ENCODE peak calls at places on chromosomes 4 and X, in ten cellular contexts. A, J, R, I, H, N, Q, S, P and U are unnamed samples.

GRCh38 chr4:138910201-138910913 is 105.2 kb upstream of the NOCT start:
- DNase-seq in A (no peak), J (no peak), R (no peak), I (no peak), H (peak), N (peak), Q (no peak), S (no peak), P (no peak), U (no peak)

GRCh38 chr4:71195932-71196331 is 142.9 kb upstream of the SLC4A4 start:
- DNase-seq in A (no peak), J (no peak), R (no peak), I (peak), H (no peak), N (peak), Q (peak), S (no peak), P (no peak), U (no peak)

GRCh38 chrX:10938371-10938982 is 172.7 kb upstream of the HCCS start:
- DNase-seq in A (no peak), J (no peak), R (no peak), I (no peak), H (no peak), N (no peak), Q (no peak), S (no peak), P (no peak), U (no peak)

GRCh38 chr4:138263438-138263837 is 21.3 kb upstream of the SLC7A11 start:
- DNase-seq in A (no peak), J (no peak), R (no peak), I (no peak), H (peak), N (peak), Q (peak), S (no peak), P (no peak), U (no peak)

GRCh38 chr4:148574502-148574901 is 132.3 kb upstream of the NR3C2 start:
- DNase-seq in A (no peak), J (no peak), R (no peak), I (peak), H (peak), N (peak), Q (peak), S (peak), P (no peak), U (no peak)

GRCh38 chrX:133325422-133325821 is 89.9 kb downstream of the GPC4 start:
- DNase-seq in A (no peak), J (no peak), R (no peak), I (no peak), H (no peak), N (no peak), Q (no peak), S (no peak), P (no peak), U (no peak)

GRCh38 chr4:7899184-7899583 is 40.5 kb downstream of the AFAP1 start:
- DNase-seq in A (no peak), J (no peak), R (no peak), I (no peak), H (no peak), N (no peak), Q (no peak), S (no peak), P (no peak), U (no peak)

GRCh38 chrX:110954428-110954827 is 141.6 kb upstream of the PAK3 start:
- DNase-seq in A (no peak), J (no peak), R (no peak), I (no peak), H (no peak), N (no peak), Q (no peak), S (no peak), P (no peak), U (no peak)

GRCh38 chr4:78320353-78320935 is 231.1 kb upstream of the ANXA3 start:
- DNase-seq in A (no peak), J (no peak), R (no peak), I (no peak), H (no peak), N (peak), Q (no peak), S (no peak), P (no peak), U (no peak)

GRCh38 chr4:67764183-67764582 is 10.0 kb upstream of the GNRHR start:
- DNase-seq in A (no peak), J (no peak), R (no peak), I (no peak), H (no peak), N (no peak), Q (no peak), S (no peak), P (no peak), U (no peak)